ENCODE peak calls at places on chromosomes 5 and 9, in five cellular contexts. L, E, W, G and D are unnamed samples.

GRCh38 chr9:76756273-76756650 is 8.0 kb upstream of the PCA3 start:
- DNase-seq in L (no peak), E (peak), W (peak), G (no peak), D (no peak)

GRCh38 chr9:26243722-26244121 is 565.5 kb upstream of the TUSC1 start:
- DNase-seq in L (peak), E (no peak), W (peak), G (no peak), D (no peak)

GRCh38 chr9:27888661-27889295 is 315.5 kb upstream of the C9orf72 start:
- DNase-seq in L (no peak), E (peak), W (no peak), G (peak), D (peak)

GRCh38 chr5:169445191-169445590 is 138.4 kb upstream of the SPDL1 start:
- DNase-seq in L (no peak), E (no peak), W (no peak), G (no peak), D (no peak)

GRCh38 chr9:137689745-137690529 is 71.1 kb downstream of the EHMT1 start:
- DNase-seq in L (no peak), E (no peak), W (peak), G (no peak), D (no peak)

GRCh38 chr9:129778469-129778868 is 24.5 kb upstream of the TOR1B start:
- DNase-seq in L (no peak), E (no peak), W (no peak), G (no peak), D (no peak)

GRCh38 chr5:30152431-30152830 is 1041.1 kb upstream of the CDH6 start:
- DNase-seq in L (no peak), E (no peak), W (no peak), G (no peak), D (no peak)

GRCh38 chr5:16585028-16585667 is 31.6 kb downstream of the RETREG1 start:
- DNase-seq in L (no peak), E (peak), W (no peak), G (no peak), D (peak)

GRCh38 chr5:149471406-149472183 is 79.6 kb downstream of the CSNK1A1 start:
- DNase-seq in L (peak), E (no peak), W (peak), G (no peak), D (no peak)

GRCh38 chr9:90249094-90249493 is 393.5 kb downstream of the DIRAS2 start:
- DNase-seq in L (no peak), E (no peak), W (no peak), G (no peak), D (no peak)

GRCh38 chr5:93578813-93579560 is 2.0 kb downstream of the NR2F1-AS1 start:
- DNase-seq in L (peak), E (peak), W (peak), G (no peak), D (no peak)

GRCh38 chr9:126157826-126158431 is 168.7 kb upstream of the MVB12B start:
- DNase-seq in L (no peak), E (no peak), W (no peak), G (no peak), D (no peak)

GRCh38 chr5:156402387-156402921 is 75.5 kb downstream of the SGCD start:
- DNase-seq in L (peak), E (peak), W (no peak), G (peak), D (peak)

GRCh38 chr5:62547929-62548678 is 30.5 kb upstream of the LRRC70 start:
- DNase-seq in L (no peak), E (no peak), W (peak), G (no peak), D (peak)

GRCh38 chr5:3796736-3797135 is 201.1 kb downstream of the IRX1 start:
- DNase-seq in L (no peak), E (no peak), W (no peak), G (no peak), D (no peak)

GRCh38 chr9:111427186-111427585 is 57.0 kb downstream of the ECPAS start:
- DNase-seq in L (peak), E (no peak), W (peak), G (no peak), D (no peak)

GRCh38 chr9:120841930-120842684 is 615 bp downstream of the PSMD5 start:
- DNase-seq in L (peak), E (peak), W (peak), G (peak), D (peak)

GRCh38 chr5:91101777-91102379 is 281.2 kb downstream of the ARRDC3 start:
- DNase-seq in L (peak), E (peak), W (peak), G (peak), D (peak)

GRCh38 chr9:31321686-31322085 is 1062.8 kb upstream of the ACO1 start:
- DNase-seq in L (no peak), E (no peak), W (no peak), G (no peak), D (no peak)

GRCh38 chr9:132141364-132141947 is 20.4 kb upstream of the NTNG2 start:
- DNase-seq in L (peak), E (peak), W (peak), G (no peak), D (no peak)

GRCh38 chr5:56026863-56027300 is 32.1 kb upstream of the IL6ST start:
- DNase-seq in L (peak), E (no peak), W (peak), G (no peak), D (no peak)

GRCh38 chr5:101437341-101437740 is 534.3 kb upstream of the ST8SIA4 start:
- DNase-seq in L (no peak), E (no peak), W (no peak), G (no peak), D (no peak)

GRCh38 chr9:35518212-35518917 is 28.5 kb downstream of the RUSC2 start:
- DNase-seq in L (peak), E (peak), W (peak), G (no peak), D (no peak)

GRCh38 chr5:68247627-68248026 is 32.1 kb downstream of the PIK3R1 start:
- DNase-seq in L (no peak), E (no peak), W (no peak), G (no peak), D (no peak)

GRCh38 chr5:43631182-43631910 is 28.4 kb downstream of the NNT start:
- DNase-seq in L (peak), E (peak), W (peak), G (peak), D (peak)

GRCh38 chr9:134544388-134545212 is 97.0 kb upstream of the COL5A1 start:
- DNase-seq in L (peak), E (peak), W (peak), G (no peak), D (no peak)

GRCh38 chr5:92553326-92553725 is 1027.7 kb downstream of the NR2F1-AS1 start:
- DNase-seq in L (no peak), E (no peak), W (peak), G (no peak), D (no peak)

GRCh38 chr5:97078958-97079357 is 63.5 kb downstream of the LIX1 start:
- DNase-seq in L (no peak), E (no peak), W (peak), G (no peak), D (no peak)

DNA sequence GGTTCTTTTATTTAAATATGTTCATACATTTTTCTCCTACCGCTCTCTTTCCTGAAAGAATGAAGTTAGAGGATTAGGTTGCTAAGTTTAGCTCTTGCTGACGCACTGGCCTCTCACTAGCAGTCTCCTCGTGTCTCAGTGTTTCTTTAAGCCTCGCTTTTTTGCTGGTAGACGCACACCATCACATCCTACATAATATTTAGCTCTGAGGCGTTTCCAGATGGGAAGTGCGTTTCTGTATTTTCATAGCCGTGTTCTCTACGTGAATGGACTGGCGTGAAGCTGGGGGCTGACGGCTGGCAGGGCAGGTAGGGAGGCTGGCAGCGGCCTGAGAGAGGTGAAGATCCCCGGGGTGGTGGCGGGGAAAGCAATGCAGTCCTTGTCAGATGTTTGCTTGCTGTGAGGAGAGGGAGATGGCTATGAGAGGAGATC is 79.2 kb upstream of the SPRY4 start:
- DNase-seq in L (no peak), E (no peak), W (no peak), G (no peak), D (no peak)
- H3K27ac ChIP-seq in L (no peak), E (no peak), W (no peak), G (no peak), D (no peak)

GRCh38 chr5:10596886-10597451 is 33.1 kb downstream of the ANKRD33B start:
- DNase-seq in L (no peak), E (no peak), W (no peak), G (no peak), D (no peak)
- H3K4me2 ChIP-seq in L (no peak), E (no peak), W (no peak), G (no peak), D (no peak)

GRCh38 chr9:109519366-109519765 is 21.3 kb upstream of the PTPN3 start:
- DNase-seq in L (no peak), E (no peak), W (no peak), G (no peak), D (no peak)

GRCh38 chr9:109513871-109514270 is 15.8 kb upstream of the PTPN3 start:
- DNase-seq in L (no peak), E (no peak), W (no peak), G (no peak), D (no peak)

GRCh38 chr9:109520475-109521132 is 22.5 kb upstream of the PTPN3 start:
- DNase-seq in L (peak), E (peak), W (peak), G (peak), D (peak)

GRCh38 chr9:109517798-109518435 is 19.8 kb upstream of the PTPN3 start:
- DNase-seq in L (no peak), E (no peak), W (no peak), G (no peak), D (no peak)

GRCh38 chr9:109518621-109519335 is 20.7 kb upstream of the PTPN3 start:
- DNase-seq in L (no peak), E (no peak), W (no peak), G (no peak), D (no peak)
- H3K27ac ChIP-seq in L (no peak), E (no peak), W (no peak), G (no peak), D (no peak)

GRCh38 chr5:139843991-139844390 is 48.4 kb downstream of the PSD2 start:
- DNase-seq in L (no peak), E (no peak), W (no peak), G (peak), D (no peak)
- H3K4me2 ChIP-seq in L (no peak), E (no peak), W (no peak), G (no peak), D (no peak)

GRCh38 chr9:4375424-4376195 is 75.7 kb upstream of the GLIS3 start:
- DNase-seq in L (peak), E (peak), W (peak), G (peak), D (no peak)
- H3K27ac ChIP-seq in L (peak), E (no peak), W (no peak), G (no peak), D (no peak)

GRCh38 chr5:110218994-110219393 is 507.5 kb downstream of the TMEM232 start:
- DNase-seq in L (no peak), E (no peak), W (no peak), G (peak), D (no peak)
- H3K4me2 ChIP-seq in L (no peak), E (no peak), W (no peak), G (no peak), D (no peak)

GRCh38 chr9:16013826-16014225 is 461.0 kb downstream of the CCDC171 start:
- DNase-seq in L (no peak), E (no peak), W (no peak), G (no peak), D (no peak)
- H3K27ac ChIP-seq in L (no peak), E (no peak), W (no peak), G (no peak), D (no peak)

DNA sequence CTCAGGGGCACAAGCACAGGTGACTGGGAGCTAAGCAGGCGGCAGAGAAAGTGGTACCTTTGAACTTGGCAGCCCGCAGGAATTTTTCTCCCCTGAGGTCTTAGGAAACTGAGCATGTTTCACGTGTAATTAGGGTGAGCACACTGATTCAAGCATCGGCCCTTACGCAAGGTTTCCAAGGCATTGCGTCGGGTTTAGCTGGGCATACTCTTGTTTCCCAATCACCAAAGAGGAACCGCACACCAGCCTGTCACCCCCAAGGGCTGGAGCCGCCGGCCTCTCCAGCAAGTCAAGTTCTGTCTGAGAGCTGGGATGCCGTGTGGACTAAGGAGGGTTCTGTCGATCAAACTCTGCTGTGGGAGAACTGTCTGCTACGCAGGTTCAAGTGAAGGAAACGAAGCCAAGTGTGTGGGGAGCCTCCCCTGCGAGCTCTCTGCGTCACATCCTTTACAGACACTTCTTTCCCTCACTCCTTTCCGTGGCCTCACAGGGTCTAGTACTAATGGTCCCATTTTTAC is 53.0 kb downstream of the ERGIC1 start:
- DNase-seq in L (peak), E (no peak), W (peak), G (no peak), D (no peak)
- H3K4me2 ChIP-seq in L (peak), E (no peak), W (no peak), G (no peak), D (no peak)

DNA sequence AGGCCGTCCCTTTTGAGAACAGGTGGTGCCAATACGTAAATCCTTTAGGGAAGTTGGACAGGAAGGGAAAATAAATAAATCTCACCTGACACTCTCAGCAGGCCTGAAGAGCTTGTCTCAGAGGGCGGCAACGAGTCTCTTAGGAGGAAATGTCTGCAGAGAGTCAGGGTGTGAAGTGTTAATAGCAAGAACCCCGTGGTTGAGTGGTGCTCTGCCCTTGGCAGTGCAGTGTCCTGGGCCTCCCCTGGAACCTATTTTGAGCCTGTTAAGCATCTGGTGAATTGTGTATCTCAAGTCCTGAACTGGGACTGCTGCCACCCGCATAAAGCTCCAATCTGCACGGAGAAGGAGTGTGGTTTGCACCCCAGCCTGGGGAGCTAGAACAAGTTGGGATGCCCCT is 211.8 kb downstream of the GOLPH3 start:
- DNase-seq in L (no peak), E (no peak), W (no peak), G (no peak), D (no peak)
- H3K27ac ChIP-seq in L (no peak), E (no peak), W (no peak), G (no peak), D (no peak)

GRCh38 chr5:159021360-159022177 is 78.1 kb downstream of the EBF1 start:
- DNase-seq in L (no peak), E (no peak), W (peak), G (no peak), D (no peak)
- H3K4me2 ChIP-seq in L (peak), E (no peak), W (peak), G (no peak), D (no peak)